ENCODE peak calls at places on chromosomes 1 and 21, in ten cellular contexts. One of them, this sample, is unnamed.

GRCh38 chr21:14942801-14943490 is 121.9 kb downstream of the NRIP1 start:
- DNase-seq in body of pancreas: no peak
- DNase-seq in MM.1S: no peak
- DNase-seq in adrenal gland: no peak
- DNase-seq in glutamatergic neuron: no peak
- DNase-seq in HFFc6: no peak
- DNase-seq in keratinocyte: no peak
- DNase-seq in epithelial cell of esophagus: no peak
- DNase-seq in type B pancreatic cell: no peak
- DNase-seq in heart right ventricle: no peak
- DNase-seq in this sample: no peak

GRCh38 chr1:92957020-92957734 is 4.1 kb downstream of the DIPK1A start:
- DNase-seq in epithelial cell of esophagus: no peak
- DNase-seq in body of pancreas: no peak
- DNase-seq in glutamatergic neuron: no peak
- DNase-seq in HFFc6: no peak
- DNase-seq in adrenal gland: no peak
- DNase-seq in heart right ventricle: no peak
- DNase-seq in MM.1S: peak
- DNase-seq in keratinocyte: no peak
- DNase-seq in type B pancreatic cell: no peak
- DNase-seq in this sample: no peak

GRCh38 chr1:48676822-48677221 is 99.9 kb downstream of the BEND5 start:
- DNase-seq in MM.1S: no peak
- DNase-seq in glutamatergic neuron: no peak
- DNase-seq in type B pancreatic cell: no peak
- DNase-seq in keratinocyte: no peak
- DNase-seq in HFFc6: no peak
- DNase-seq in epithelial cell of esophagus: no peak
- DNase-seq in body of pancreas: no peak
- DNase-seq in heart right ventricle: no peak
- DNase-seq in adrenal gland: no peak
- DNase-seq in this sample: no peak

GRCh38 chr1:113109908-113110554 is 37.0 kb downstream of the LRIG2 start:
- DNase-seq in adrenal gland: peak
- DNase-seq in body of pancreas: no peak
- DNase-seq in type B pancreatic cell: no peak
- DNase-seq in epithelial cell of esophagus: peak
- DNase-seq in HFFc6: peak
- DNase-seq in glutamatergic neuron: no peak
- DNase-seq in MM.1S: no peak
- DNase-seq in keratinocyte: no peak
- DNase-seq in heart right ventricle: peak
- DNase-seq in this sample: no peak

GRCh38 chr1:168759077-168759476 is 30.1 kb upstream of the DPT start:
- DNase-seq in HFFc6: no peak
- DNase-seq in keratinocyte: no peak
- DNase-seq in glutamatergic neuron: no peak
- DNase-seq in MM.1S: no peak
- DNase-seq in body of pancreas: no peak
- DNase-seq in type B pancreatic cell: no peak
- DNase-seq in adrenal gland: no peak
- DNase-seq in epithelial cell of esophagus: no peak
- DNase-seq in heart right ventricle: no peak
- DNase-seq in this sample: no peak

GRCh38 chr21:39712976-39713375 is 32.0 kb upstream of the IGSF5 start:
- DNase-seq in heart right ventricle: no peak
- DNase-seq in epithelial cell of esophagus: no peak
- DNase-seq in HFFc6: no peak
- DNase-seq in body of pancreas: peak
- DNase-seq in type B pancreatic cell: no peak
- DNase-seq in glutamatergic neuron: no peak
- DNase-seq in MM.1S: no peak
- DNase-seq in adrenal gland: no peak
- DNase-seq in keratinocyte: no peak
- DNase-seq in this sample: peak

GRCh38 chr1:119146466-119146865 is 6.0 kb upstream of the WARS2 start:
- DNase-seq in type B pancreatic cell: no peak
- DNase-seq in heart right ventricle: no peak
- DNase-seq in adrenal gland: no peak
- DNase-seq in keratinocyte: no peak
- DNase-seq in glutamatergic neuron: no peak
- DNase-seq in HFFc6: no peak
- DNase-seq in body of pancreas: no peak
- DNase-seq in epithelial cell of esophagus: no peak
- DNase-seq in MM.1S: no peak
- DNase-seq in this sample: no peak

GRCh38 chr1:179121159-179121938 is 39.5 kb downstream of the TOR3A start:
- DNase-seq in body of pancreas: no peak
- DNase-seq in heart right ventricle: no peak
- DNase-seq in keratinocyte: no peak
- DNase-seq in MM.1S: peak
- DNase-seq in adrenal gland: peak
- DNase-seq in glutamatergic neuron: no peak
- DNase-seq in type B pancreatic cell: no peak
- DNase-seq in epithelial cell of esophagus: peak
- DNase-seq in HFFc6: peak
- DNase-seq in this sample: peak

GRCh38 chr1:230752407-230752806 is 5.2 kb downstream of the CAPN9 start:
- DNase-seq in body of pancreas: no peak
- DNase-seq in adrenal gland: no peak
- DNase-seq in epithelial cell of esophagus: no peak
- DNase-seq in keratinocyte: no peak
- DNase-seq in MM.1S: no peak
- DNase-seq in glutamatergic neuron: peak
- DNase-seq in type B pancreatic cell: no peak
- DNase-seq in HFFc6: no peak
- DNase-seq in heart right ventricle: peak
- DNase-seq in this sample: no peak

DNA sequence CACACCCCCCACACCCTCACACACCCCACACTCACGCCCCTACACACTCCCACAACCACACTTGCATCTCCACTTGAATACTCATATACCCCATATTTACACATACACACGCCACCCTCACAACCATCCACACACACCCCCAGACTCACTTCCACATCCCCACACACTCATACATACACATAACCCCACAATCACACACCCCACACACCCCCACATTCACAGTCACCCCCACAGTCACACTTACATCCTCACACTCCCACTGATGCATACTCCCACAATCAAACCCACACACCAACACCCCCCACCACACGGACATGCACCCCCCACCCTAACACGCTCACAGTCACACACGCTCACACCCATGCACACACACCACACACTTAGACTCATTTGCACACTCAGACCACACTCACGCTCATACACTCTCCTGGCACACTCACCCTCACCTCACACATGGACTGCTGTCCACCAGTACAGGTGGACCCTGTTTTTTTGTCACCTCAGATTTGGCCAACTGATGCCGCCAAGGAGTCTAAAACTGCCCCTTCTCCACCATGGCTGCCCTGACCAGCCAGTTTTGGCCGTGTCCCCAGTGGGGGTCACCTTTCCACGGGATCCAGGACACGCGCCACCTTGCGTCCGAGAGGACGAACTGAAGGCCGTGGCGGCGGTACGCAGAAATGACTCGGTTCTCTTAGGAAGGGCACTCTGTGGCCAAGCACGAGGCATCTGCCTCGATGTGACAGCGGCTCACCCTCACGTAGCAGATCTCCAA is 45.3 kb upstream of the EDN2 start:
- DNase-seq in MM.1S: no peak
- DNase-seq in heart right ventricle: no peak
- DNase-seq in body of pancreas: no peak
- DNase-seq in HFFc6: no peak
- DNase-seq in keratinocyte: no peak
- DNase-seq in type B pancreatic cell: no peak
- DNase-seq in adrenal gland: no peak
- DNase-seq in glutamatergic neuron: no peak
- DNase-seq in epithelial cell of esophagus: no peak
- DNase-seq in this sample: no peak
- TF ChIP-seq CTCF in MM.1S: no peak
- TF ChIP-seq CTCF in heart right ventricle: no peak
- TF ChIP-seq CTCF in body of pancreas: no peak
- TF ChIP-seq CTCF in HFFc6: no peak
- TF ChIP-seq CTCF in keratinocyte: no peak
- TF ChIP-seq CTCF in type B pancreatic cell: no peak
- TF ChIP-seq CTCF in adrenal gland: no peak
- TF ChIP-seq CTCF in glutamatergic neuron: no peak
- TF ChIP-seq CTCF in epithelial cell of esophagus: no peak
- TF ChIP-seq CTCF in this sample: no peak

GRCh38 chr1:154406572-154406879 is 1.4 kb downstream of the IL6R start:
- DNase-seq in body of pancreas: no peak
- DNase-seq in HFFc6: no peak
- DNase-seq in type B pancreatic cell: no peak
- DNase-seq in MM.1S: peak
- DNase-seq in keratinocyte: no peak
- DNase-seq in adrenal gland: no peak
- DNase-seq in heart right ventricle: no peak
- DNase-seq in glutamatergic neuron: no peak
- DNase-seq in epithelial cell of esophagus: no peak
- DNase-seq in this sample: no peak

GRCh38 chr1:154404984-154405761 is at the start of gene IL6R:
- DNase-seq in glutamatergic neuron: peak
- DNase-seq in HFFc6: peak
- DNase-seq in keratinocyte: no peak
- DNase-seq in adrenal gland: peak
- DNase-seq in type B pancreatic cell: peak
- DNase-seq in body of pancreas: peak
- DNase-seq in heart right ventricle: peak
- DNase-seq in epithelial cell of esophagus: peak
- DNase-seq in MM.1S: peak
- DNase-seq in this sample: peak

GRCh38 chr1:154407021-154407865 is 2.1 kb downstream of the IL6R start:
- DNase-seq in body of pancreas: no peak
- DNase-seq in keratinocyte: no peak
- DNase-seq in adrenal gland: no peak
- DNase-seq in type B pancreatic cell: no peak
- DNase-seq in epithelial cell of esophagus: peak
- DNase-seq in heart right ventricle: no peak
- DNase-seq in glutamatergic neuron: no peak
- DNase-seq in HFFc6: no peak
- DNase-seq in MM.1S: peak
- DNase-seq in this sample: no peak

GRCh38 chr1:154404511-154404931 is 622 bp upstream of the IL6R start:
- DNase-seq in epithelial cell of esophagus: no peak
- DNase-seq in body of pancreas: no peak
- DNase-seq in keratinocyte: no peak
- DNase-seq in type B pancreatic cell: no peak
- DNase-seq in HFFc6: no peak
- DNase-seq in heart right ventricle: no peak
- DNase-seq in adrenal gland: no peak
- DNase-seq in MM.1S: peak
- DNase-seq in glutamatergic neuron: no peak
- DNase-seq in this sample: no peak

DNA sequence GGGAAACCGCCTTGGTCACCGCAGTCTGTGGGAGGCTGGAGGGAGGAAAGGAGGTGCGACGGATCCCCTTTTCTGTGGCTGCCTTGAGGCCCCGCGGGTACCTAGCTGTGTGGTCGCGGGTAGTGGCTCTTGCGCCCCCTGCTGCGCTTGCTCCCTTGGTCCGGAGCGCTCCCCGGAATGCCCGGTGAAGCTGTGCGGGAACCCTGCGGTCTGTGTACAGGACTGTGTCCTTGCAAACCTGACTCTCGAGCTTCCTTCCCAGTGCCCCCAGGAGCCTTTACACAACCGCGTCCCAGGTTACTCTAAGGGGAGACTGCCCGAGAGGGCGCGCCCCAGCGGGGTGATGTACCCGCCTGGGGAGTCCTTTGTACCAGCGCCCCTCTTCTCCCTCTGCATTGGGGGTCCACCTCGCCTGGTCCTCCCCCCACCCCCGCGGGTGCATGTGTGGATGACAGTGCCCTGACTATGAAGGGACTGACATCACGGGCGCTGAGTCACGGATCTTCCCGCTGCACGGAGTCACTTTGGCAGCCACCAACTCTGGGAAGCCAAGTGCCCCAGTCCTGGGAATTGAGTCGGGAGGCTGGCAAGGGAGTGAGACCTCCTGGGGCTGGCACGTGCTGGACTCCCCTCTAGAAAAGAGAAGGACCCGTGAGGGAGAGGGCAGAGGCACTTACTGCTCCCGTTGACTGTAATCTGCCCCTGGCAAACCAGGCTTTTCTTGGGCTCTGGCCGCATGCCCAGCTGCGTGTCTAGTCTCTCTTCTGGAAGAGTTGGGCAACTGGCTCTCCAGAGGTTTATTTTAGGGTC is 824 bp downstream of the IL6R start:
- DNase-seq in keratinocyte: no peak
- DNase-seq in HFFc6: peak
- DNase-seq in body of pancreas: peak
- DNase-seq in epithelial cell of esophagus: peak
- DNase-seq in glutamatergic neuron: peak
- DNase-seq in heart right ventricle: peak
- DNase-seq in adrenal gland: peak
- DNase-seq in MM.1S: peak
- DNase-seq in type B pancreatic cell: no peak
- DNase-seq in this sample: peak
- TF ChIP-seq CTCF in keratinocyte: peak
- TF ChIP-seq CTCF in HFFc6: peak
- TF ChIP-seq CTCF in body of pancreas: peak
- TF ChIP-seq CTCF in epithelial cell of esophagus: peak
- TF ChIP-seq CTCF in glutamatergic neuron: peak
- TF ChIP-seq CTCF in heart right ventricle: peak
- TF ChIP-seq CTCF in adrenal gland: peak
- TF ChIP-seq CTCF in MM.1S: peak
- TF ChIP-seq CTCF in type B pancreatic cell: peak
- TF ChIP-seq CTCF in this sample: peak

GRCh38 chr1:37703061-37703460 is 10.7 kb downstream of the CDCA8 start:
- DNase-seq in keratinocyte: no peak
- DNase-seq in heart right ventricle: no peak
- DNase-seq in HFFc6: no peak
- DNase-seq in glutamatergic neuron: no peak
- DNase-seq in adrenal gland: no peak
- DNase-seq in type B pancreatic cell: no peak
- DNase-seq in epithelial cell of esophagus: no peak
- DNase-seq in body of pancreas: no peak
- DNase-seq in MM.1S: no peak
- DNase-seq in this sample: no peak
- TF ChIP-seq CTCF in keratinocyte: no peak
- TF ChIP-seq CTCF in heart right ventricle: no peak
- TF ChIP-seq CTCF in HFFc6: no peak
- TF ChIP-seq CTCF in glutamatergic neuron: no peak
- TF ChIP-seq CTCF in adrenal gland: no peak
- TF ChIP-seq CTCF in type B pancreatic cell: no peak
- TF ChIP-seq CTCF in epithelial cell of esophagus: no peak
- TF ChIP-seq CTCF in body of pancreas: no peak
- TF ChIP-seq CTCF in MM.1S: no peak
- TF ChIP-seq CTCF in this sample: no peak

DNA sequence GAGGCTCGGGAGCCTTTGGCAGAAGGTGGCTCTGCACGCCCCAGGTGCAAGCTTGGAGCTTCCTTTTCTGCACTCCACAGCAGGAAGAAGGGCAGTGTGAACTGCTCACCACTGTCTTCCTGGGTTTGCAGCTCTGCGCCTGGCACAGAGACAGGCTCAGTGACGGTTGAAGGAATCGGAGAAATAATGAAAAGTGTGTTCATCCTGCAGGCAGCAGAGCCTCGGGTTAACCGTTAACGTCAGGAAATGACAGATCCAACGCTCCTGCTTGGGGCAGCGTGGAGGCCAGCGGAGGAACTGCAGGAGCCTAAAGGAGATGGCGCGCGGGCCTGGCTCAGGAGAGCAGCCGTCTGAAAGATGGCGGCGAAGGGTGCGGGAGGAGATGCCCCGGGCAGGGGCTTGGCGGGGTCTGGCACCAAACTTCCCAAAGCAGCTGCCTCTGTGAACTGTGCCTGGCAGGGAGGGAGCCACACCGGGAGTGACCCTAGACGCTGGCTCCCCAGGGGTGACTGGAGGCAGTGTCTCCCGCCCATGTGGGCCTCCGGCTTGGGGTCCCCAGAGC is 10.9 kb upstream of the SAMD11 start:
- DNase-seq in adrenal gland: no peak
- DNase-seq in heart right ventricle: no peak
- DNase-seq in keratinocyte: no peak
- DNase-seq in glutamatergic neuron: peak
- DNase-seq in body of pancreas: peak
- DNase-seq in epithelial cell of esophagus: peak
- DNase-seq in type B pancreatic cell: no peak
- DNase-seq in HFFc6: no peak
- DNase-seq in MM.1S: no peak
- DNase-seq in this sample: peak
- TF ChIP-seq CTCF in adrenal gland: no peak
- TF ChIP-seq CTCF in heart right ventricle: no peak
- TF ChIP-seq CTCF in keratinocyte: peak
- TF ChIP-seq CTCF in glutamatergic neuron: peak
- TF ChIP-seq CTCF in body of pancreas: no peak
- TF ChIP-seq CTCF in epithelial cell of esophagus: peak
- TF ChIP-seq CTCF in type B pancreatic cell: peak
- TF ChIP-seq CTCF in HFFc6: peak
- TF ChIP-seq CTCF in MM.1S: peak
- TF ChIP-seq CTCF in this sample: no peak

This sample was measured in Calu3.